ENCODE peak calls at places on chromosomes 11 and 22, in four cellular contexts. Z is aorta; J is CD8-positive, alpha-beta memory T cell; O is tibial nerve. F is an unnamed sample. For H3K9me3, the result is how much of the 10 kb centered on the place peaks cover.

GRCh38 chr11:131591051-131591461 is 220.6 kb downstream of the NTM start:
- DNase-seq in Z (no peak), J (no peak), O (no peak), F (no peak)

GRCh38 chr11:106306942-106307341 is 229.5 kb downstream of the AASDHPPT start:
- DNase-seq in Z (no peak), J (no peak), O (no peak), F (no peak)

GRCh38 chr11:75562048-75562835 is at the start of gene SERPINH1:
- DNase-seq in Z (peak), J (peak), O (peak), F (peak)

GRCh38 chr11:81574301-81574700 is 1159.4 kb downstream of the FAM181B start:
- DNase-seq in Z (no peak), J (no peak), O (no peak), F (no peak)

GRCh38 chr11:77519847-77520246 is 46.0 kb upstream of the PAK1 start:
- DNase-seq in Z (no peak), J (no peak), O (no peak), F (no peak)

GRCh38 chr22:40423246-40423753 is 52.9 kb downstream of the SGSM3 start:
- DNase-seq in Z (no peak), J (no peak), O (no peak), F (no peak)

GRCh38 chr11:35764414-35764813 is 101.8 kb downstream of the TRIM44 start:
- DNase-seq in Z (no peak), J (no peak), O (no peak), F (no peak)

GRCh38 chr11:87878373-87878779 is 296.9 kb downstream of the RAB38 start:
- DNase-seq in Z (no peak), J (no peak), O (no peak), F (no peak)

GRCh38 chr22:20455709-20456063 is 18.1 kb upstream of the SCARF2 start:
- DNase-seq in Z (peak), J (no peak), O (no peak), F (no peak)

GRCh38 chr11:67056640-67057409 is at the start of gene RHOD:
- DNase-seq in Z (peak), J (no peak), O (no peak), F (peak)

GRCh38 chr11:47369676-47370075 is 8.7 kb downstream of the SPI1 start:
- DNase-seq in Z (no peak), J (no peak), O (no peak), F (no peak)

GRCh38 chr11:102191832-102192231 is 81.6 kb downstream of the YAP1 start:
- DNase-seq in Z (no peak), J (no peak), O (no peak), F (no peak)

GRCh38 chr11:115761817-115762216 is 257.6 kb upstream of the CADM1 start:
- DNase-seq in Z (no peak), J (no peak), O (no peak), F (no peak)

GRCh38 chr11:115324569-115325432 is 179.4 kb downstream of the CADM1 start:
- DNase-seq in Z (no peak), J (peak), O (no peak), F (no peak)

DNA sequence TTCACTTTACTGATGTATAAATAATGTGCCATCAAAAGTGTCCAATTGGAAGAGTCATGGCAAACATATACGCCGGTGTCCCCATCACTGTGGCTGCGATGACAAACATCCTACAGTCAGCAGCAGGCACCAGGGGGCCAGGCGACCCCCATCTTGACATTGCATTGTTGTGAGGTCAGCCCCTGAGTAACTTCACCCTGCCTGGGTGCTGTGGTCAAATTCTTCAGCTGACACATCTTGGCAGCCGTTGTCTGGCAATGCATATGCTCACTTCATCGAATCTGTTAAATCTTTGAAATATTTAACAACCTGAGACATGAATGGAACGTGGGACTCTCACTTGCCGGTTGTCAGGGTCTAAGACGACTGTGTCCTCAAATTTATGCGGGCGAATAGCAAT is 430.9 kb downstream of the BRD1 start:
- DNase-seq in Z (peak), J (no peak), O (no peak), F (no peak)
- H3K9me3 ChIP-seq in Z (under half), J (under half), O (under half), F (under half)

GRCh38 chr22:27748355-27749168 is 53.0 kb downstream of the MN1 start:
- DNase-seq in Z (peak), J (no peak), O (no peak), F (no peak)
- H3K27ac ChIP-seq in Z (peak), J (no peak), O (peak), F (peak)

GRCh38 chr11:128692750-128693578 is 908 bp upstream of the FLI1 start:
- DNase-seq in Z (peak), J (peak), O (no peak), F (peak)
- H3K4me3 ChIP-seq in Z (peak), J (peak), O (peak), F (peak)

GRCh38 chr22:49550766-49551362 is 276.8 kb downstream of the BRD1 start:
- DNase-seq in Z (peak), J (no peak), O (no peak), F (no peak)

GRCh38 chr22:49551897-49552659 is 275.6 kb downstream of the BRD1 start:
- DNase-seq in Z (peak), J (no peak), O (no peak), F (no peak)

GRCh38 chr22:49549851-49550430 is 277.7 kb downstream of the BRD1 start:
- DNase-seq in Z (peak), J (no peak), O (no peak), F (no peak)

GRCh38 chr22:49553076-49553475 is 274.6 kb downstream of the BRD1 start:
- DNase-seq in Z (peak), J (no peak), O (no peak), F (no peak)

GRCh38 chr22:49551446-49551845 is 276.2 kb downstream of the BRD1 start:
- DNase-seq in Z (peak), J (no peak), O (no peak), F (no peak)
- H3K9me3 ChIP-seq in Z (under half), J (under half), O (under half), F (under half)

DNA sequence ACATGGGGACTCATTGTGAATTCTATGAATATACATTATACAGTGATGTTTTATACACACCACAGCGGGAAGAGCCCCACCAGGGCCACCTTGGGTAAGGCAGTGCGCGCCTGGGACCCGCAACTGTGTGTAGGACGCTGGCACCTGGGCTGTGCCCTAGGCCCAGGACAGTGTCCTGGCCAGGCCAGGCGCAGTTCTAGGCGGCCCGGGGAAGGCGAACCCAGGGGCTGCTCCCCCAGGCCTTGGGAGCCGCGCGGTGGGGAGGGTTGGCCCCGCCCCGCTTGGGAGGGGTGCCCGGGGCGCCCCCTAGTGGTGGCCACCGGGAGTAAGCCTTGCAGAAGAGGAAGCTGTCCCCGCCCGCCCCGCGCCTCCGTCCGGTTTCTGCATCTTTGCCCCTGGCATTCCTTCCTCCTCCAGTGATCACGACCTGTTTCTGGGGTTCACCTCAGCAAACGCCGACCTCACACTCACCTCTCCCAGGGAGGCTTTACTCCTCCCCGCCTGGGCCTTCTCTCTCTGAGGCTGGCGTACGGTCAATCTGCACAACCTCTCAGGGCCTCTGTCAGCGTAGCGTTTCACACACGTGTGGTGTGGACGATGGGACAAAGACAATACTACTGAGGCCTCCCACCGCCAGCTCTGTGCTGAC is 9.5 kb upstream of the EHD1 start:
- DNase-seq in Z (peak), J (peak), O (peak), F (peak)
- H3K27ac ChIP-seq in Z (no peak), J (peak), O (peak), F (no peak)

GRCh38 chr11:61890536-61891330 is 612 bp downstream of the FADS3 start:
- DNase-seq in Z (peak), J (peak), O (no peak), F (peak)
- H3K4me3 ChIP-seq in Z (peak), J (peak), O (peak), F (peak)

DNA sequence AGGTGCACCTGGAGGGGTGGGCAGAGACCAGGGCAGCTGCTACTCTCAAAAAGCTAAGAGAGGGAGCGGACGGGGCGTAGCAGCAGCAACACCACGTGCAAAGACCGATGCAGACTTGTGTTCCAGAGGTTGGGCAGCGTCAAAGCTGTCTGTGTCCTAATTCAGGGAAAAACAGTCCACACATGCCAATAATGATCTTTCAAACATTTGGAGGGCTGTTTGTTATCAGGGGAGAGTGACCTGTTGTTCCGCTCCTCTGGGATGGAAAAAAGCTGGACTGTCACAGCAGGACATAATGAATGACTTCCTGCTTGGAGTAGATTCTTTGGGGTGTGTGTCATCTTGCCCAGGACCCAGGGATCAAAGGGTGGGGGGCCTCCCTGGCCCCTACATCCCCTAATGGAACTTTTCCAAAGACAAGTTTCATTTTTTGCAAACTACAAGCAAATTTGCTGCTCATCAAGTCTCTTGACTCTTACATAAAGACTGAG is 6.2 kb upstream of the FBLN1 start:
- DNase-seq in Z (peak), J (no peak), O (no peak), F (no peak)
- H3K9me3 ChIP-seq in Z (under half), J (under half), O (under half), F (under half)

DNA sequence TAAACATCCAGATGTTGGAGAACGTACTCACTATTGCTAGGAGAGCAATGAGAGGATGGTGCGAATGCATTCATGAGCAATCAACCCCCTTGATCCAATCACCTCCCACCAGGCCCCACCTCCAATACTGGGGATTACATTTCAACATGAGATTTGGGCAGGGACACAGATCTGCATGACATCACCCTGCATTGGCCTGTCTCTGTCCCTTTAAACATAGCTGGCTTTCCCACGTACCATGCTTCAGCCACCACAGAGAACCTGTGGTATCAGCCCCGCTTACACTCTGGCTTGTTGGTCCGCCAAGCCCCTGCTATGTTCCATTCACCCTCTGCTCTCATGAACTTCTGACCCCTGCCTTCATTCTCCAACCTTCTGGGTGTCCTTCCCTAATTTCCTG is 157.5 kb upstream of the E2F8 start:
- DNase-seq in Z (no peak), J (no peak), O (no peak), F (no peak)
- H3K27ac ChIP-seq in Z (no peak), J (no peak), O (no peak), F (no peak)

GRCh38 chr11:59195596-59195995 is 17.1 kb downstream of the MPEG1 start:
- DNase-seq in Z (no peak), J (no peak), O (no peak), F (no peak)

GRCh38 chr11:59196777-59197176 is 15.9 kb downstream of the MPEG1 start:
- DNase-seq in Z (no peak), J (no peak), O (no peak), F (no peak)

GRCh38 chr11:59200421-59200746 is 12.3 kb downstream of the MPEG1 start:
- DNase-seq in Z (no peak), J (no peak), O (no peak), F (no peak)

GRCh38 chr11:59199546-59200420 is 12.9 kb downstream of the MPEG1 start:
- DNase-seq in Z (no peak), J (no peak), O (no peak), F (no peak)

GRCh38 chr11:59197990-59198389 is 14.7 kb downstream of the MPEG1 start:
- DNase-seq in Z (peak), J (no peak), O (peak), F (peak)
- H3K4me3 ChIP-seq in Z (no peak), J (no peak), O (no peak), F (no peak)

GRCh38 chr11:33899383-33900037 is 7.6 kb upstream of the LMO2 start:
- DNase-seq in Z (peak), J (no peak), O (peak), F (peak)

GRCh38 chr11:33898957-33899356 is 7.1 kb upstream of the LMO2 start:
- DNase-seq in Z (no peak), J (no peak), O (no peak), F (no peak)

GRCh38 chr11:33900159-33900855 is 8.4 kb upstream of the LMO2 start:
- DNase-seq in Z (no peak), J (no peak), O (no peak), F (no peak)

GRCh38 chr11:33895752-33896137 is 3.9 kb upstream of the LMO2 start:
- DNase-seq in Z (no peak), J (no peak), O (no peak), F (no peak)

GRCh38 chr11:33897761-33898403 is 6.0 kb upstream of the LMO2 start:
- DNase-seq in Z (no peak), J (no peak), O (no peak), F (no peak)
- H3K9me3 ChIP-seq in Z (under half), J (under half), O (under half), F (under half)

F was measured in heart left ventricle.